ENCODE peak calls at places on chromosomes 7 and 10, in four cellular contexts. E is AG10803, W is non-pigmented ciliary epithelial cell, S is progenitor cell of endocrine pancreas. I is an unnamed sample.

GRCh38 chr7:16061011-16061410 is 360.3 kb downstream of the CRPPA start:
- DNase-seq in E (no peak), W (no peak), S (no peak), I (no peak)

GRCh38 chr10:122338609-122339441 is 35.7 kb upstream of the PLEKHA1 start:
- DNase-seq in E (no peak), W (no peak), S (no peak), I (no peak)

GRCh38 chr7:3404490-3404889 is 103.4 kb downstream of the SDK1 start:
- DNase-seq in E (peak), W (peak), S (no peak), I (peak)

GRCh38 chr10:20841419-20841818 is 55.7 kb downstream of the NEBL start:
- DNase-seq in E (no peak), W (no peak), S (no peak), I (no peak)

GRCh38 chr10:25786181-25786580 is 147.8 kb upstream of the MYO3A start:
- DNase-seq in E (no peak), W (no peak), S (no peak), I (no peak)

GRCh38 chr7:69882269-69882668 is 284.0 kb downstream of the AUTS2 start:
- DNase-seq in E (no peak), W (no peak), S (no peak), I (no peak)

GRCh38 chr7:114943953-114944741 is 22.3 kb downstream of the MDFIC start:
- DNase-seq in E (no peak), W (no peak), S (no peak), I (peak)

GRCh38 chr10:4013651-4014085 is 228.7 kb upstream of the KLF6 start:
- DNase-seq in E (no peak), W (no peak), S (no peak), I (no peak)

GRCh38 chr10:71729023-71729649 is 9.6 kb upstream of the C10orf105 start:
- DNase-seq in E (no peak), W (no peak), S (no peak), I (no peak)

GRCh38 chr7:2217716-2218443 is 14.9 kb downstream of the MAD1L1 start:
- DNase-seq in E (no peak), W (no peak), S (no peak), I (no peak)

GRCh38 chr7:130901209-130901783 is 167.3 kb upstream of the KLF14 start:
- DNase-seq in E (peak), W (peak), S (no peak), I (peak)

GRCh38 chr10:43197834-43198681 is 59.8 kb downstream of the CSGALNACT2 start:
- DNase-seq in E (no peak), W (no peak), S (no peak), I (no peak)

GRCh38 chr10:6151087-6151977 is 51.4 kb upstream of the PFKFB3 start:
- DNase-seq in E (peak), W (no peak), S (peak), I (peak)

GRCh38 chr7:11327633-11328032 is 354.0 kb downstream of the PHF14 start:
- DNase-seq in E (no peak), W (no peak), S (no peak), I (no peak)

GRCh38 chr10:84606428-84606827 is 278.0 kb downstream of the CCSER2 start:
- DNase-seq in E (no peak), W (no peak), S (no peak), I (no peak)

GRCh38 chr10:133017203-133017601 is 70.5 kb upstream of the ADGRA1 start:
- DNase-seq in E (no peak), W (no peak), S (no peak), I (no peak)

GRCh38 chr7:80186721-80187120 is 52.1 kb downstream of the GNAI1 start:
- DNase-seq in E (no peak), W (no peak), S (no peak), I (no peak)